ENCODE peak calls at places on chromosomes 4 and X, in ten cellular contexts. A is aorta, E is NCI-H1105, S is glutamatergic neuron, M is fibroblast of lung, Q is BE2C, G is GM13976, L is EL, Z is NCI-H2081 treated with DMSO at 0.1 percent for 48 hours, F is B cell. Y is an unnamed sample.

GRCh38 chrX:78331708-78332107 is 4.3 kb upstream of the CYSLTR1 start:
- DNase-seq in Z (no peak), S (no peak), Q (no peak), F (peak; percentile 21), E (no peak), L (no peak), A (no peak), G (no peak), M (no peak), Y (no peak)

GRCh38 chrX:129600981-129601424 is 53.8 kb downstream of the APLN start:
- DNase-seq in Z (no peak), M (peak; percentile 15), E (no peak), F (peak; percentile 37), A (no peak), Q (no peak), L (peak; percentile 26), S (no peak), G (peak; percentile 44), Y (no peak)

GRCh38 chr4:82779032-82779431 is 19.6 kb downstream of the SCD5 start:
- DNase-seq in M (peak; percentile 75), L (no peak), A (no peak), S (no peak), G (no peak), E (no peak), F (no peak), Z (no peak), Q (no peak), Y (no peak)

GRCh38 chr4:99077177-99077576 is 11.4 kb downstream of the ADH5 start:
- DNase-seq in A (no peak), E (no peak), M (no peak), S (no peak), Q (no peak), F (no peak), Z (no peak), L (no peak), G (no peak), Y (no peak)

GRCh38 chrX:8721536-8721935 is 10.4 kb downstream of the ANOS1 start:
- DNase-seq in G (no peak), Q (no peak), L (no peak), S (no peak), Z (no peak), M (no peak), E (peak; percentile 31), F (no peak), A (no peak), Y (no peak)

GRCh38 chrX:149248073-149248625 is 257.0 kb downstream of the IDS start:
- DNase-seq in F (no peak), Z (no peak), Q (no peak), E (no peak), S (no peak), G (no peak), A (no peak), L (no peak), M (no peak), Y (no peak)

GRCh38 chr4:55475394-55476243 is 71.1 kb downstream of the CLOCK start:
- DNase-seq in Z (no peak), S (no peak), M (peak; percentile 88), Q (no peak), G (no peak), A (no peak), E (no peak), L (peak; percentile 79), F (no peak), Y (peak; percentile 80)

GRCh38 chr4:108010167-108010566 is 20.5 kb downstream of the HADH start:
- DNase-seq in Q (no peak), S (no peak), L (peak; percentile 88), G (no peak), E (no peak), A (no peak), F (no peak), Z (no peak), M (peak; percentile 89), Y (peak; percentile 30)

GRCh38 chr4:74583757-74584156 is 138.8 kb downstream of the AREG start:
- DNase-seq in Q (no peak), S (no peak), M (no peak), L (no peak), G (no peak), F (no peak), Z (no peak), E (no peak), A (no peak), Y (peak; percentile 20)

GRCh38 chrX:129693343-129693742 is 38.6 kb upstream of the APLN start:
- DNase-seq in M (no peak), F (no peak), G (no peak), E (no peak), A (no peak), L (no peak), Q (no peak), Z (no peak), S (no peak), Y (no peak)

GRCh38 chr4:78776031-78776728 is at the start of gene BMP2K:
- DNase-seq in G (peak; percentile 90), M (peak; percentile 70), L (peak; percentile 81), Q (peak; percentile 89), A (peak; percentile 86), Z (no peak), F (peak; percentile 90), E (peak; percentile 22), S (peak; percentile 86), Y (peak; percentile 58)

GRCh38 chrX:107678957-107679740 is 50.8 kb downstream of the PRPS1 start:
- DNase-seq in Z (no peak), L (peak; percentile 62), S (peak; percentile 28), E (no peak), Q (peak; percentile 36), A (peak; percentile 83), M (peak; percentile 55), F (peak; percentile 69), G (no peak), Y (peak; percentile 43)

GRCh38 chr4:14742054-14742453 is 260.2 kb upstream of the CPEB2 start:
- DNase-seq in L (no peak), E (no peak), Q (no peak), F (no peak), A (no peak), S (no peak), Z (no peak), G (no peak), M (no peak), Y (no peak)

GRCh38 chr4:139514382-139515059 is 41.5 kb downstream of the SETD7 start:
- DNase-seq in L (no peak), E (no peak), G (no peak), S (no peak), M (no peak), Z (no peak), A (no peak), F (no peak), Q (no peak), Y (no peak)

GRCh38 chr4:21986312-21986711 is 37.7 kb upstream of the KCNIP4 start:
- DNase-seq in Q (no peak), G (no peak), F (no peak), Z (no peak), L (no peak), M (no peak), A (no peak), S (no peak), E (no peak), Y (no peak)

GRCh38 chr4:122873752-122874151 is 47.1 kb downstream of the FGF2 start:
- DNase-seq in M (peak; percentile 92), A (no peak), Q (no peak), L (peak; percentile 80), G (no peak), F (no peak), Z (no peak), E (no peak), S (no peak), Y (no peak)

GRCh38 chrX:9327747-9328145 is 137.1 kb upstream of the TBL1X start:
- DNase-seq in F (no peak), G (no peak), E (no peak), Q (no peak), A (no peak), L (peak; percentile 85), Z (no peak), S (no peak), M (peak; percentile 86), Y (peak; percentile 80)

Y was measured in NCI-H226.